ENCODE peak calls at places on chromosome 11, in eight cellular contexts. One of them, this sample, is unnamed.

GRCh38 chr11:10390375-10390774 is 64.7 kb upstream of the AMPD3 start:
- DNase-seq in WTC11: no peak
- DNase-seq in EL: no peak
- DNase-seq in stimulated activated CD8-positive, alpha-beta memory T cell treated with anti-CD3 and anti-CD28 coated beads, Interleukin-4, amount 100 ng/mL, for 1 hour: no peak
- DNase-seq in cerebellum: no peak
- DNase-seq in CD8-positive, alpha-beta memory T cell: no peak
- DNase-seq in ELR: no peak
- DNase-seq in AG04450: no peak
- DNase-seq in this sample: no peak

GRCh38 chr11:71153005-71153395 is 99.4 kb downstream of the SHANK2 start:
- DNase-seq in WTC11: peak
- DNase-seq in AG04450: no peak
- DNase-seq in CD8-positive, alpha-beta memory T cell: no peak
- DNase-seq in stimulated activated CD8-positive, alpha-beta memory T cell treated with anti-CD3 and anti-CD28 coated beads, Interleukin-4, amount 100 ng/mL, for 1 hour: no peak
- DNase-seq in EL: peak
- DNase-seq in cerebellum: no peak
- DNase-seq in ELR: peak
- DNase-seq in this sample: no peak

GRCh38 chr11:17610402-17610894 is 63.4 kb downstream of the OTOG start:
- DNase-seq in EL: no peak
- DNase-seq in CD8-positive, alpha-beta memory T cell: no peak
- DNase-seq in cerebellum: no peak
- DNase-seq in stimulated activated CD8-positive, alpha-beta memory T cell treated with anti-CD3 and anti-CD28 coated beads, Interleukin-4, amount 100 ng/mL, for 1 hour: no peak
- DNase-seq in AG04450: no peak
- DNase-seq in ELR: no peak
- DNase-seq in WTC11: no peak
- DNase-seq in this sample: no peak

GRCh38 chr11:1219446-1219835 is 3.4 kb upstream of the MUC5B start:
- DNase-seq in CD8-positive, alpha-beta memory T cell: no peak
- DNase-seq in stimulated activated CD8-positive, alpha-beta memory T cell treated with anti-CD3 and anti-CD28 coated beads, Interleukin-4, amount 100 ng/mL, for 1 hour: no peak
- DNase-seq in AG04450: no peak
- DNase-seq in WTC11: no peak
- DNase-seq in EL: no peak
- DNase-seq in ELR: no peak
- DNase-seq in cerebellum: no peak
- DNase-seq in this sample: peak

GRCh38 chr11:87425391-87425790 is 387.7 kb downstream of the TMEM135 start:
- DNase-seq in WTC11: no peak
- DNase-seq in cerebellum: no peak
- DNase-seq in EL: peak
- DNase-seq in stimulated activated CD8-positive, alpha-beta memory T cell treated with anti-CD3 and anti-CD28 coated beads, Interleukin-4, amount 100 ng/mL, for 1 hour: no peak
- DNase-seq in ELR: peak
- DNase-seq in AG04450: no peak
- DNase-seq in CD8-positive, alpha-beta memory T cell: no peak
- DNase-seq in this sample: no peak

GRCh38 chr11:59610289-59610688 is 5.3 kb downstream of the OSBP start:
- DNase-seq in cerebellum: no peak
- DNase-seq in AG04450: no peak
- DNase-seq in ELR: no peak
- DNase-seq in CD8-positive, alpha-beta memory T cell: no peak
- DNase-seq in EL: no peak
- DNase-seq in stimulated activated CD8-positive, alpha-beta memory T cell treated with anti-CD3 and anti-CD28 coated beads, Interleukin-4, amount 100 ng/mL, for 1 hour: no peak
- DNase-seq in WTC11: no peak
- DNase-seq in this sample: no peak

GRCh38 chr11:12695878-12696277 is 21.7 kb downstream of the TEAD1 start:
- DNase-seq in WTC11: no peak
- DNase-seq in EL: no peak
- DNase-seq in cerebellum: no peak
- DNase-seq in CD8-positive, alpha-beta memory T cell: no peak
- DNase-seq in AG04450: no peak
- DNase-seq in stimulated activated CD8-positive, alpha-beta memory T cell treated with anti-CD3 and anti-CD28 coated beads, Interleukin-4, amount 100 ng/mL, for 1 hour: no peak
- DNase-seq in ELR: no peak
- DNase-seq in this sample: no peak

GRCh38 chr11:128904303-128904871 is 13.2 kb downstream of the KCNJ5 start:
- DNase-seq in WTC11: no peak
- DNase-seq in CD8-positive, alpha-beta memory T cell: no peak
- DNase-seq in cerebellum: no peak
- DNase-seq in EL: peak
- DNase-seq in ELR: peak
- DNase-seq in stimulated activated CD8-positive, alpha-beta memory T cell treated with anti-CD3 and anti-CD28 coated beads, Interleukin-4, amount 100 ng/mL, for 1 hour: no peak
- DNase-seq in AG04450: no peak
- DNase-seq in this sample: no peak

GRCh38 chr11:63508009-63508408 is 2.1 kb downstream of the LGALS12 start:
- DNase-seq in stimulated activated CD8-positive, alpha-beta memory T cell treated with anti-CD3 and anti-CD28 coated beads, Interleukin-4, amount 100 ng/mL, for 1 hour: no peak
- DNase-seq in CD8-positive, alpha-beta memory T cell: no peak
- DNase-seq in cerebellum: no peak
- DNase-seq in ELR: peak
- DNase-seq in EL: no peak
- DNase-seq in AG04450: no peak
- DNase-seq in WTC11: peak
- DNase-seq in this sample: no peak

GRCh38 chr11:70488171-70488570 is 89.8 kb downstream of the CTTN start:
- DNase-seq in CD8-positive, alpha-beta memory T cell: no peak
- DNase-seq in AG04450: no peak
- DNase-seq in WTC11: no peak
- DNase-seq in ELR: no peak
- DNase-seq in stimulated activated CD8-positive, alpha-beta memory T cell treated with anti-CD3 and anti-CD28 coated beads, Interleukin-4, amount 100 ng/mL, for 1 hour: no peak
- DNase-seq in EL: no peak
- DNase-seq in cerebellum: no peak
- DNase-seq in this sample: no peak

GRCh38 chr11:88421530-88421929 is 84.0 kb upstream of the CTSC start:
- DNase-seq in AG04450: no peak
- DNase-seq in CD8-positive, alpha-beta memory T cell: no peak
- DNase-seq in EL: no peak
- DNase-seq in WTC11: no peak
- DNase-seq in cerebellum: no peak
- DNase-seq in stimulated activated CD8-positive, alpha-beta memory T cell treated with anti-CD3 and anti-CD28 coated beads, Interleukin-4, amount 100 ng/mL, for 1 hour: no peak
- DNase-seq in ELR: peak
- DNase-seq in this sample: no peak

GRCh38 chr11:112652786-112653390 is 308.3 kb upstream of the NCAM1 start:
- DNase-seq in WTC11: no peak
- DNase-seq in stimulated activated CD8-positive, alpha-beta memory T cell treated with anti-CD3 and anti-CD28 coated beads, Interleukin-4, amount 100 ng/mL, for 1 hour: no peak
- DNase-seq in EL: peak
- DNase-seq in CD8-positive, alpha-beta memory T cell: no peak
- DNase-seq in AG04450: no peak
- DNase-seq in cerebellum: no peak
- DNase-seq in ELR: peak
- DNase-seq in this sample: no peak

GRCh38 chr11:125315088-125315740 is 150.7 kb downstream of the PKNOX2 start:
- DNase-seq in WTC11: no peak
- DNase-seq in ELR: no peak
- DNase-seq in CD8-positive, alpha-beta memory T cell: no peak
- DNase-seq in EL: no peak
- DNase-seq in stimulated activated CD8-positive, alpha-beta memory T cell treated with anti-CD3 and anti-CD28 coated beads, Interleukin-4, amount 100 ng/mL, for 1 hour: no peak
- DNase-seq in cerebellum: peak
- DNase-seq in AG04450: no peak
- DNase-seq in this sample: no peak

GRCh38 chr11:70073881-70074371 is 4.2 kb upstream of the ANO1 start:
- DNase-seq in AG04450: no peak
- DNase-seq in WTC11: no peak
- DNase-seq in stimulated activated CD8-positive, alpha-beta memory T cell treated with anti-CD3 and anti-CD28 coated beads, Interleukin-4, amount 100 ng/mL, for 1 hour: no peak
- DNase-seq in EL: peak
- DNase-seq in cerebellum: no peak
- DNase-seq in CD8-positive, alpha-beta memory T cell: no peak
- DNase-seq in ELR: peak
- DNase-seq in this sample: no peak

GRCh38 chr11:73950869-73951710 is at the start of gene DNAJB13:
- DNase-seq in cerebellum: peak
- DNase-seq in ELR: peak
- DNase-seq in stimulated activated CD8-positive, alpha-beta memory T cell treated with anti-CD3 and anti-CD28 coated beads, Interleukin-4, amount 100 ng/mL, for 1 hour: no peak
- DNase-seq in WTC11: peak
- DNase-seq in EL: peak
- DNase-seq in CD8-positive, alpha-beta memory T cell: no peak
- DNase-seq in AG04450: no peak
- DNase-seq in this sample: no peak

GRCh38 chr11:45042560-45042959 is 91.9 kb upstream of the TP53I11 start:
- DNase-seq in AG04450: no peak
- DNase-seq in stimulated activated CD8-positive, alpha-beta memory T cell treated with anti-CD3 and anti-CD28 coated beads, Interleukin-4, amount 100 ng/mL, for 1 hour: no peak
- DNase-seq in cerebellum: no peak
- DNase-seq in CD8-positive, alpha-beta memory T cell: no peak
- DNase-seq in WTC11: no peak
- DNase-seq in ELR: no peak
- DNase-seq in EL: peak
- DNase-seq in this sample: no peak

GRCh38 chr11:59616396-59616982 is 915 bp upstream of the OSBP start:
- DNase-seq in stimulated activated CD8-positive, alpha-beta memory T cell treated with anti-CD3 and anti-CD28 coated beads, Interleukin-4, amount 100 ng/mL, for 1 hour: no peak
- DNase-seq in cerebellum: no peak
- DNase-seq in EL: no peak
- DNase-seq in ELR: no peak
- DNase-seq in AG04450: no peak
- DNase-seq in WTC11: no peak
- DNase-seq in CD8-positive, alpha-beta memory T cell: no peak
- DNase-seq in this sample: no peak

GRCh38 chr11:46382644-46383403 is 1.4 kb downstream of the MDK start:
- DNase-seq in WTC11: peak
- DNase-seq in AG04450: no peak
- DNase-seq in cerebellum: no peak
- DNase-seq in CD8-positive, alpha-beta memory T cell: no peak
- DNase-seq in EL: peak
- DNase-seq in ELR: peak
- DNase-seq in stimulated activated CD8-positive, alpha-beta memory T cell treated with anti-CD3 and anti-CD28 coated beads, Interleukin-4, amount 100 ng/mL, for 1 hour: no peak
- DNase-seq in this sample: no peak

GRCh38 chr11:84384637-84385227 is 1098.6 kb upstream of the CCDC90B start:
- DNase-seq in CD8-positive, alpha-beta memory T cell: no peak
- DNase-seq in EL: peak
- DNase-seq in WTC11: peak
- DNase-seq in ELR: peak
- DNase-seq in cerebellum: peak
- DNase-seq in AG04450: peak
- DNase-seq in stimulated activated CD8-positive, alpha-beta memory T cell treated with anti-CD3 and anti-CD28 coated beads, Interleukin-4, amount 100 ng/mL, for 1 hour: no peak
- DNase-seq in this sample: no peak

GRCh38 chr11:116690623-116691022 is 82.2 kb downstream of the BUD13 start:
- DNase-seq in EL: no peak
- DNase-seq in stimulated activated CD8-positive, alpha-beta memory T cell treated with anti-CD3 and anti-CD28 coated beads, Interleukin-4, amount 100 ng/mL, for 1 hour: no peak
- DNase-seq in CD8-positive, alpha-beta memory T cell: no peak
- DNase-seq in WTC11: no peak
- DNase-seq in cerebellum: no peak
- DNase-seq in ELR: no peak
- DNase-seq in AG04450: no peak
- DNase-seq in this sample: no peak

GRCh38 chr11:57800444-57801184 is 39.0 kb downstream of the CTNND1 start:
- DNase-seq in AG04450: peak
- DNase-seq in stimulated activated CD8-positive, alpha-beta memory T cell treated with anti-CD3 and anti-CD28 coated beads, Interleukin-4, amount 100 ng/mL, for 1 hour: no peak
- DNase-seq in EL: peak
- DNase-seq in ELR: peak
- DNase-seq in CD8-positive, alpha-beta memory T cell: peak
- DNase-seq in cerebellum: peak
- DNase-seq in WTC11: no peak
- DNase-seq in this sample: no peak

GRCh38 chr11:2524446-2525165 is 79.8 kb downstream of the KCNQ1 start:
- DNase-seq in ELR: no peak
- DNase-seq in EL: no peak
- DNase-seq in CD8-positive, alpha-beta memory T cell: no peak
- DNase-seq in cerebellum: peak
- DNase-seq in AG04450: no peak
- DNase-seq in stimulated activated CD8-positive, alpha-beta memory T cell treated with anti-CD3 and anti-CD28 coated beads, Interleukin-4, amount 100 ng/mL, for 1 hour: no peak
- DNase-seq in WTC11: peak
- DNase-seq in this sample: no peak

GRCh38 chr11:116046127-116046526 is 541.9 kb upstream of the CADM1 start:
- DNase-seq in EL: no peak
- DNase-seq in AG04450: no peak
- DNase-seq in CD8-positive, alpha-beta memory T cell: no peak
- DNase-seq in ELR: no peak
- DNase-seq in stimulated activated CD8-positive, alpha-beta memory T cell treated with anti-CD3 and anti-CD28 coated beads, Interleukin-4, amount 100 ng/mL, for 1 hour: no peak
- DNase-seq in cerebellum: no peak
- DNase-seq in WTC11: no peak
- DNase-seq in this sample: no peak

GRCh38 chr11:65425105-65425970 is 2.7 kb downstream of the NEAT1 start:
- DNase-seq in stimulated activated CD8-positive, alpha-beta memory T cell treated with anti-CD3 and anti-CD28 coated beads, Interleukin-4, amount 100 ng/mL, for 1 hour: peak
- DNase-seq in CD8-positive, alpha-beta memory T cell: peak
- DNase-seq in EL: peak
- DNase-seq in cerebellum: peak
- DNase-seq in WTC11: no peak
- DNase-seq in ELR: peak
- DNase-seq in AG04450: no peak
- DNase-seq in this sample: peak

GRCh38 chr11:22359295-22359694 is 21.1 kb downstream of the SLC17A6 start:
- DNase-seq in CD8-positive, alpha-beta memory T cell: no peak
- DNase-seq in cerebellum: no peak
- DNase-seq in WTC11: no peak
- DNase-seq in EL: no peak
- DNase-seq in AG04450: no peak
- DNase-seq in ELR: no peak
- DNase-seq in stimulated activated CD8-positive, alpha-beta memory T cell treated with anti-CD3 and anti-CD28 coated beads, Interleukin-4, amount 100 ng/mL, for 1 hour: no peak
- DNase-seq in this sample: no peak

GRCh38 chr11:69333149-69333710 is 39.3 kb downstream of the MYEOV start:
- DNase-seq in CD8-positive, alpha-beta memory T cell: no peak
- DNase-seq in WTC11: no peak
- DNase-seq in cerebellum: no peak
- DNase-seq in AG04450: no peak
- DNase-seq in stimulated activated CD8-positive, alpha-beta memory T cell treated with anti-CD3 and anti-CD28 coated beads, Interleukin-4, amount 100 ng/mL, for 1 hour: no peak
- DNase-seq in EL: no peak
- DNase-seq in ELR: no peak
- DNase-seq in this sample: no peak

This sample was measured in T-helper 1 cell.